ENCODE peak calls at places on chromosome 20, in five cellular contexts. Y, F, Z, E and B are unnamed samples.

GRCh38 chr20:62342910-62343309 is 24.2 kb downstream of the LAMA5 start:
- DNase-seq in Y (no peak), Z (no peak), E (no peak), F (no peak), B (no peak)

GRCh38 chr20:3402453-3402852 is 5.0 kb downstream of the DNAAF9 start:
- DNase-seq in F (no peak), Z (no peak), E (no peak), Y (no peak), B (no peak)

GRCh38 chr20:48937674-48938073 is 16.2 kb downstream of the ARFGEF2 start:
- DNase-seq in F (no peak), E (no peak), Y (no peak), Z (no peak), B (no peak)

GRCh38 chr20:43538855-43539700 is 19.7 kb upstream of the SGK2 start:
- DNase-seq in F (no peak), Z (no peak), E (no peak), Y (no peak), B (no peak)

GRCh38 chr20:16257813-16258430 is 315.3 kb downstream of the KIF16B start:
- DNase-seq in E (no peak), Y (no peak), Z (no peak), F (no peak), B (no peak)

GRCh38 chr20:39326050-39326449 is 363.9 kb downstream of the DHX35 start:
- DNase-seq in F (no peak), Z (no peak), E (no peak), Y (no peak), B (no peak)

GRCh38 chr20:13856356-13856755 is 71.5 kb downstream of the NDUFAF5 start:
- DNase-seq in F (no peak), Z (no peak), Y (no peak), E (no peak), B (no peak)

GRCh38 chr20:22866757-22867425 is 168.2 kb upstream of the SSTR4 start:
- DNase-seq in F (no peak), Z (no peak), E (no peak), Y (no peak), B (no peak)

GRCh38 chr20:47263502-47264084 is 92.9 kb downstream of the ZMYND8 start:
- DNase-seq in E (no peak), F (no peak), Y (no peak), Z (no peak), B (no peak)

GRCh38 chr20:8039048-8039447 is 19.5 kb upstream of the TMX4 start:
- DNase-seq in E (no peak), F (no peak), Y (no peak), Z (no peak), B (no peak)

GRCh38 chr20:18815194-18815942 is 1.8 kb downstream of the SCP2D1 start:
- DNase-seq in F (no peak), Y (no peak), E (no peak), Z (no peak), B (no peak)

GRCh38 chr20:38833154-38833856 is 27.8 kb downstream of the PPP1R16B start:
- DNase-seq in E (no peak), Z (no peak), Y (no peak), F (no peak), B (no peak)

GRCh38 chr20:50645253-50646068 is 45.9 kb downstream of the RIPOR3 start:
- DNase-seq in Y (peak), Z (peak), E (peak), F (no peak), B (no peak)

GRCh38 chr20:24968278-24968677 is 19.2 kb downstream of the CST7 start:
- DNase-seq in Y (no peak), F (no peak), E (no peak), Z (no peak), B (no peak)

GRCh38 chr20:32252189-32252588 is 25.3 kb upstream of the KIF3B start:
- DNase-seq in Y (no peak), E (no peak), F (no peak), Z (no peak), B (peak)

GRCh38 chr20:38790210-38791053 is 15.1 kb upstream of the PPP1R16B start:
- DNase-seq in Z (no peak), Y (peak), E (no peak), F (peak), B (no peak)

GRCh38 chr20:45377191-45377775 is 842 bp downstream of the TP53TG5 start:
- DNase-seq in Z (no peak), E (no peak), Y (no peak), F (no peak), B (no peak)

GRCh38 chr20:63236116-63236837 is 572 bp downstream of the BIRC7 start:
- DNase-seq in F (peak), Y (no peak), Z (no peak), E (no peak), B (no peak)

GRCh38 chr20:49349678-49350077 is 71.8 kb upstream of the ZNFX1 start:
- DNase-seq in Z (no peak), F (no peak), Y (peak), E (no peak), B (no peak)

GRCh38 chr20:13648872-13649271 is 10.1 kb upstream of the TASP1 start:
- DNase-seq in Z (no peak), F (no peak), E (no peak), Y (no peak), B (no peak)

GRCh38 chr20:45892828-45893500 is 1.8 kb downstream of the CTSA start:
- DNase-seq in F (no peak), E (no peak), Z (peak), Y (no peak), B (no peak)

GRCh38 chr20:14193443-14193842 is 144.0 kb downstream of the FLRT3 start:
- DNase-seq in E (no peak), Y (no peak), Z (no peak), F (no peak), B (no peak)

GRCh38 chr20:47677314-47678129 is 107.8 kb downstream of the SULF2 start:
- DNase-seq in E (no peak), Z (peak), Y (peak), F (peak), B (peak)

GRCh38 chr20:24949756-24950127 is 673 bp downstream of the CST7 start:
- DNase-seq in F (no peak), E (no peak), Y (no peak), Z (peak), B (no peak)

GRCh38 chr20:30491016-30491415 is 766.4 kb upstream of the DEFB115 start:
- DNase-seq in E (no peak), Z (no peak), F (no peak), Y (no peak), B (no peak)

GRCh38 chr20:19692100-19692499 is 66.0 kb upstream of the RIN2 start:
- DNase-seq in Z (no peak), Y (no peak), E (no peak), F (no peak), B (no peak)

GRCh38 chr20:18566892-18567738 is at the start of gene SMIM26:
- DNase-seq in E (peak), Z (peak), F (peak), Y (peak), B (peak)

GRCh38 chr20:62605996-62606395 is 36.3 kb upstream of the SLCO4A1 start:
- DNase-seq in E (no peak), Z (no peak), Y (no peak), F (no peak), B (no peak)

GRCh38 chr20:64108731-64109389 is 1.5 kb upstream of the NPBWR2 start:
- DNase-seq in Y (no peak), F (no peak), E (no peak), Z (no peak), B (peak)

GRCh38 chr20:8082999-8083398 is 49.1 kb upstream of the PLCB1 start:
- DNase-seq in Y (peak), Z (no peak), F (no peak), E (peak), B (no peak)

GRCh38 chr20:13025181-13025580 is 16.4 kb downstream of the SPTLC3 start:
- DNase-seq in E (no peak), Y (no peak), Z (no peak), F (no peak), B (no peak)

GRCh38 chr20:10565922-10566897 is 107.6 kb downstream of the JAG1 start:
- DNase-seq in F (no peak), Y (no peak), Z (no peak), E (no peak), B (no peak)

GRCh38 chr20:63174309-63175030 is 41.5 kb downstream of the YTHDF1 start:
- DNase-seq in Y (no peak), Z (no peak), E (no peak), F (peak), B (no peak)

GRCh38 chr20:23246682-23247664 is 103.6 kb upstream of the NXT1 start:
- DNase-seq in F (no peak), E (peak), Z (no peak), Y (no peak), B (no peak)

GRCh38 chr20:59571151-59571550 is 33.2 kb upstream of the PHACTR3 start:
- DNase-seq in Y (no peak), E (no peak), Z (no peak), F (no peak), B (no peak)

GRCh38 chr20:23763345-23763744 is 12.6 kb upstream of the CST1 start:
- DNase-seq in F (no peak), Y (no peak), Z (no peak), E (no peak), B (no peak)

GRCh38 chr20:63337786-63338420 is 23.2 kb downstream of the CHRNA4 start:
- DNase-seq in Y (no peak), Z (no peak), F (no peak), E (no peak), B (no peak)

GRCh38 chr20:57941121-57941522 is 231.3 kb upstream of the PMEPA1 start:
- DNase-seq in F (no peak), Z (peak), E (no peak), Y (no peak), B (no peak)